ENCODE peak calls at places on chromosome 14, in eight cellular contexts. One of them, this sample, is unnamed.

GRCh38 chr14:31207287-31207745 is 277 bp downstream of the HECTD1 start:
- DNase-seq in HepG2: no peak
- DNase-seq in spleen: peak; percentile 98
- DNase-seq in H1: no peak
- DNase-seq in HCT116: no peak
- DNase-seq in K562: no peak
- DNase-seq in breast epithelium: peak; percentile 80
- DNase-seq in transverse colon: no peak
- DNase-seq in this sample: no peak

GRCh38 chr14:21723431-21724045 is 49.9 kb upstream of the OR4E1 start:
- DNase-seq in HepG2: peak; percentile 60
- DNase-seq in HCT116: peak; percentile 32
- DNase-seq in H1: peak; percentile 47
- DNase-seq in transverse colon: peak; percentile 17
- DNase-seq in breast epithelium: no peak
- DNase-seq in K562: peak; percentile 14
- DNase-seq in spleen: no peak
- DNase-seq in this sample: no peak

GRCh38 chr14:36580856-36581831 is 1.3 kb downstream of the NKX2-8 start:
- DNase-seq in transverse colon: no peak
- DNase-seq in H1: no peak
- DNase-seq in K562: no peak
- DNase-seq in breast epithelium: no peak
- DNase-seq in spleen: no peak
- DNase-seq in HepG2: no peak
- DNase-seq in HCT116: no peak
- DNase-seq in this sample: no peak

GRCh38 chr14:99190696-99191662 is 81.0 kb downstream of the BCL11B start:
- DNase-seq in HepG2: no peak
- DNase-seq in H1: no peak
- DNase-seq in K562: no peak
- DNase-seq in spleen: peak; percentile 45
- DNase-seq in HCT116: no peak
- DNase-seq in transverse colon: no peak
- DNase-seq in breast epithelium: no peak
- DNase-seq in this sample: no peak

GRCh38 chr14:22735096-22735495 is 31.4 kb upstream of the OXA1L start:
- DNase-seq in K562: no peak
- DNase-seq in spleen: no peak
- DNase-seq in H1: no peak
- DNase-seq in HepG2: no peak
- DNase-seq in transverse colon: no peak
- DNase-seq in HCT116: no peak
- DNase-seq in breast epithelium: no peak
- DNase-seq in this sample: no peak

GRCh38 chr14:64684091-64684490 is 20.1 kb upstream of the PLEKHG3 start:
- DNase-seq in K562: no peak
- DNase-seq in transverse colon: no peak
- DNase-seq in HCT116: no peak
- DNase-seq in spleen: no peak
- DNase-seq in HepG2: peak; percentile 25
- DNase-seq in H1: no peak
- DNase-seq in breast epithelium: no peak
- DNase-seq in this sample: no peak

GRCh38 chr14:80764496-80764895 is 177.0 kb downstream of the CEP128 start:
- DNase-seq in HepG2: no peak
- DNase-seq in HCT116: no peak
- DNase-seq in transverse colon: no peak
- DNase-seq in spleen: no peak
- DNase-seq in breast epithelium: no peak
- DNase-seq in K562: no peak
- DNase-seq in H1: no peak
- DNase-seq in this sample: no peak

GRCh38 chr14:92549853-92550244 is 36.3 kb downstream of the RIN3 start:
- DNase-seq in HCT116: no peak
- DNase-seq in breast epithelium: no peak
- DNase-seq in transverse colon: no peak
- DNase-seq in spleen: no peak
- DNase-seq in H1: no peak
- DNase-seq in HepG2: no peak
- DNase-seq in K562: no peak
- DNase-seq in this sample: no peak

GRCh38 chr14:92253381-92253894 is 69.5 kb upstream of the SLC24A4 start:
- DNase-seq in spleen: no peak
- DNase-seq in HCT116: no peak
- DNase-seq in breast epithelium: no peak
- DNase-seq in HepG2: no peak
- DNase-seq in transverse colon: no peak
- DNase-seq in K562: no peak
- DNase-seq in H1: peak; percentile 33
- DNase-seq in this sample: no peak

GRCh38 chr14:96030136-96030760 is 8.9 kb upstream of the C14orf132 start:
- DNase-seq in H1: no peak
- DNase-seq in transverse colon: no peak
- DNase-seq in spleen: no peak
- DNase-seq in HepG2: no peak
- DNase-seq in K562: no peak
- DNase-seq in HCT116: no peak
- DNase-seq in breast epithelium: no peak
- DNase-seq in this sample: no peak

GRCh38 chr14:22844221-22845102 is 8.1 kb downstream of the MMP14 start:
- DNase-seq in HepG2: no peak
- DNase-seq in transverse colon: no peak
- DNase-seq in breast epithelium: no peak
- DNase-seq in HCT116: no peak
- DNase-seq in spleen: peak; percentile 56
- DNase-seq in H1: no peak
- DNase-seq in K562: no peak
- DNase-seq in this sample: no peak

GRCh38 chr14:30656190-30656632 is 34.1 kb downstream of the SCFD1 start:
- DNase-seq in H1: no peak
- DNase-seq in K562: peak; percentile 14
- DNase-seq in breast epithelium: no peak
- DNase-seq in HCT116: peak; percentile 15
- DNase-seq in spleen: no peak
- DNase-seq in transverse colon: peak; percentile 25
- DNase-seq in HepG2: peak; percentile 68
- DNase-seq in this sample: no peak

GRCh38 chr14:88422919-88423318 is 37.5 kb downstream of the SPATA7 start:
- DNase-seq in K562: no peak
- DNase-seq in transverse colon: no peak
- DNase-seq in HCT116: no peak
- DNase-seq in spleen: no peak
- DNase-seq in breast epithelium: no peak
- DNase-seq in HepG2: no peak
- DNase-seq in H1: no peak
- DNase-seq in this sample: no peak

GRCh38 chr14:65788876-65789859 is 376.6 kb downstream of the FUT8 start:
- DNase-seq in breast epithelium: no peak
- DNase-seq in transverse colon: no peak
- DNase-seq in H1: no peak
- DNase-seq in HCT116: no peak
- DNase-seq in spleen: no peak
- DNase-seq in K562: no peak
- DNase-seq in HepG2: peak; percentile 3
- DNase-seq in this sample: no peak

GRCh38 chr14:54881761-54882401 is 20.7 kb downstream of the GCH1 start:
- DNase-seq in H1: no peak
- DNase-seq in transverse colon: no peak
- DNase-seq in K562: no peak
- DNase-seq in HCT116: no peak
- DNase-seq in breast epithelium: no peak
- DNase-seq in HepG2: no peak
- DNase-seq in spleen: no peak
- DNase-seq in this sample: no peak

GRCh38 chr14:61126083-61126962 is 145.3 kb downstream of the SLC38A6 start:
- DNase-seq in spleen: no peak
- DNase-seq in transverse colon: no peak
- DNase-seq in K562: no peak
- DNase-seq in HepG2: no peak
- DNase-seq in breast epithelium: no peak
- DNase-seq in HCT116: no peak
- DNase-seq in H1: no peak
- DNase-seq in this sample: no peak

GRCh38 chr14:61372379-61372778 is 51.0 kb downstream of the PRKCH start:
- DNase-seq in transverse colon: no peak
- DNase-seq in breast epithelium: no peak
- DNase-seq in HCT116: no peak
- DNase-seq in spleen: no peak
- DNase-seq in H1: no peak
- DNase-seq in HepG2: no peak
- DNase-seq in K562: no peak
- DNase-seq in this sample: no peak

GRCh38 chr14:72810201-72810600 is 83.7 kb downstream of the DPF3 start:
- DNase-seq in K562: no peak
- DNase-seq in H1: no peak
- DNase-seq in breast epithelium: no peak
- DNase-seq in HCT116: no peak
- DNase-seq in transverse colon: no peak
- DNase-seq in spleen: no peak
- DNase-seq in HepG2: no peak
- DNase-seq in this sample: no peak

GRCh38 chr14:34623506-34623905 is 6.4 kb downstream of the SNX6 start:
- DNase-seq in H1: no peak
- DNase-seq in transverse colon: no peak
- DNase-seq in HepG2: no peak
- DNase-seq in K562: no peak
- DNase-seq in spleen: no peak
- DNase-seq in HCT116: no peak
- DNase-seq in breast epithelium: no peak
- DNase-seq in this sample: no peak

GRCh38 chr14:77746064-77746463 is 14.9 kb downstream of the SNW1 start:
- DNase-seq in HCT116: no peak
- DNase-seq in spleen: no peak
- DNase-seq in breast epithelium: no peak
- DNase-seq in K562: no peak
- DNase-seq in transverse colon: no peak
- DNase-seq in H1: no peak
- DNase-seq in HepG2: no peak
- DNase-seq in this sample: no peak

GRCh38 chr14:41482861-41483260 is 123.8 kb upstream of the LRFN5 start:
- DNase-seq in H1: no peak
- DNase-seq in HepG2: no peak
- DNase-seq in K562: no peak
- DNase-seq in spleen: no peak
- DNase-seq in HCT116: no peak
- DNase-seq in transverse colon: no peak
- DNase-seq in breast epithelium: no peak
- DNase-seq in this sample: no peak

GRCh38 chr14:61459229-61459628 is 137.8 kb downstream of the PRKCH start:
- DNase-seq in spleen: no peak
- DNase-seq in HepG2: no peak
- DNase-seq in breast epithelium: no peak
- DNase-seq in transverse colon: no peak
- DNase-seq in K562: no peak
- DNase-seq in HCT116: no peak
- DNase-seq in H1: no peak
- DNase-seq in this sample: no peak

GRCh38 chr14:98798099-98798498 is 473.9 kb downstream of the BCL11B start:
- DNase-seq in HepG2: no peak
- DNase-seq in transverse colon: no peak
- DNase-seq in K562: no peak
- DNase-seq in breast epithelium: no peak
- DNase-seq in spleen: no peak
- DNase-seq in HCT116: no peak
- DNase-seq in H1: no peak
- DNase-seq in this sample: no peak

GRCh38 chr14:66010695-66011094 is 475.5 kb upstream of the CCDC196 start:
- DNase-seq in breast epithelium: no peak
- DNase-seq in K562: no peak
- DNase-seq in transverse colon: no peak
- DNase-seq in H1: no peak
- DNase-seq in HepG2: no peak
- DNase-seq in spleen: no peak
- DNase-seq in HCT116: no peak
- DNase-seq in this sample: no peak

GRCh38 chr14:56117765-56118610 is at the start of gene PELI2:
- DNase-seq in HepG2: peak; percentile 6
- DNase-seq in H1: no peak
- DNase-seq in K562: peak; percentile 73
- DNase-seq in HCT116: peak; percentile 15
- DNase-seq in spleen: peak; percentile 98
- DNase-seq in breast epithelium: peak; percentile 69
- DNase-seq in transverse colon: peak; percentile 81
- DNase-seq in this sample: peak; percentile 86

DNA sequence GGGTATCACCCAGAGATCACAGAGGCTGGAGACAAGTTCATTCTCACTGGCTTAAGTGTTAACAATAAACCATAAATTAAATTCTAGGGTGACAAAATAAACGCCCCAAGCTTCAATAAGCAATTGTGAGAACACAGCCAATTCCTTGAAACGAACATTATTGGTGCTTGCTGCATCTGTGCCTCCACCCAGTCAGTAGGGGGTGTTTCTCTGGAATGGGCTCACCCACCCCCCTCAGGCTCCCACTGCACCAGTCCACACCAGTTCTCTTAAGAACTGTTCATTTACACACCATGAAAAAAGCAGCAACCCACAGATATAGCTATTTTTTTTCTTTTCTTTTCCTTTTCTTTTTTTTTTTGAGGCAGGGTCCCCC is 34.7 kb downstream of the CDC42BPB start:
- DNase-seq in spleen: peak; percentile 13
- DNase-seq in transverse colon: no peak
- DNase-seq in HCT116: no peak
- DNase-seq in K562: no peak
- DNase-seq in breast epithelium: no peak
- DNase-seq in H1: no peak
- DNase-seq in HepG2: no peak
- DNase-seq in this sample: no peak
- TF ChIP-seq POLR2A in spleen: no peak
- TF ChIP-seq POLR2A in transverse colon: no peak
- TF ChIP-seq POLR2A in HCT116: no peak
- TF ChIP-seq POLR2A in K562: no peak
- TF ChIP-seq POLR2A in breast epithelium: no peak
- TF ChIP-seq POLR2A in H1: no peak
- TF ChIP-seq POLR2A in HepG2: no peak
- TF ChIP-seq POLR2A in this sample: no peak

GRCh38 chr14:69043007-69043444 is 63.9 kb upstream of the ACTN1 start:
- DNase-seq in HCT116: no peak
- DNase-seq in HepG2: no peak
- DNase-seq in K562: no peak
- DNase-seq in H1: no peak
- DNase-seq in breast epithelium: peak; percentile 61
- DNase-seq in transverse colon: peak; percentile 49
- DNase-seq in spleen: peak; percentile 85
- DNase-seq in this sample: peak; percentile 51
- TF ChIP-seq POLR2AphosphoS5 in HCT116: no peak
- TF ChIP-seq POLR2AphosphoS5 in HepG2: no peak
- TF ChIP-seq POLR2AphosphoS5 in K562: no peak
- TF ChIP-seq POLR2AphosphoS5 in H1: no peak
- TF ChIP-seq POLR2AphosphoS5 in breast epithelium: no peak
- TF ChIP-seq POLR2AphosphoS5 in transverse colon: peak; percentile 13
- TF ChIP-seq POLR2AphosphoS5 in spleen: peak; percentile 72
- TF ChIP-seq POLR2AphosphoS5 in this sample: peak; percentile 47

GRCh38 chr14:100339757-100340453 is 16.8 kb downstream of the SLC25A47 start:
- DNase-seq in spleen: peak; percentile 21
- DNase-seq in K562: no peak
- DNase-seq in H1: no peak
- DNase-seq in transverse colon: no peak
- DNase-seq in HepG2: no peak
- DNase-seq in HCT116: no peak
- DNase-seq in breast epithelium: no peak
- DNase-seq in this sample: no peak
- TF ChIP-seq POLR2A in spleen: no peak
- TF ChIP-seq POLR2A in K562: peak; percentile 41
- TF ChIP-seq POLR2A in H1: no peak
- TF ChIP-seq POLR2A in transverse colon: no peak
- TF ChIP-seq POLR2A in HepG2: no peak
- TF ChIP-seq POLR2A in HCT116: no peak
- TF ChIP-seq POLR2A in breast epithelium: no peak
- TF ChIP-seq POLR2A in this sample: no peak

GRCh38 chr14:76531821-76532318 is 155.9 kb downstream of the ESRRB start:
- DNase-seq in breast epithelium: no peak
- DNase-seq in transverse colon: no peak
- DNase-seq in HCT116: no peak
- DNase-seq in K562: no peak
- DNase-seq in HepG2: no peak
- DNase-seq in H1: no peak
- DNase-seq in spleen: peak; percentile 37
- DNase-seq in this sample: no peak
- TF ChIP-seq POLR2AphosphoS5 in breast epithelium: no peak
- TF ChIP-seq POLR2AphosphoS5 in transverse colon: no peak
- TF ChIP-seq POLR2AphosphoS5 in HCT116: no peak
- TF ChIP-seq POLR2AphosphoS5 in K562: no peak
- TF ChIP-seq POLR2AphosphoS5 in HepG2: no peak
- TF ChIP-seq POLR2AphosphoS5 in H1: no peak
- TF ChIP-seq POLR2AphosphoS5 in spleen: no peak
- TF ChIP-seq POLR2AphosphoS5 in this sample: no peak

This sample was measured in stomach.